ENCODE peak calls at places on chromosomes 16 and 17, in seven cellular contexts. P is colonic mucosa, C is heart left ventricle, H is coronary artery, S is fibroblast of lung, E is lung, W is cardiac fibroblast. Y is an unnamed sample.

GRCh38 chr17:16507918-16508533 is 16.0 kb upstream of the LRRC75A start:
- DNase-seq in S (no peak), P (peak), W (no peak), H (no peak), E (no peak), C (no peak), Y (no peak)

GRCh38 chr17:41624208-41625101 is at the start of gene KRT17:
- DNase-seq in H (no peak), P (no peak), S (peak), W (no peak), C (no peak), E (no peak), Y (peak)

GRCh38 chr16:13542284-13542683 is 377.7 kb upstream of the ERCC4 start:
- DNase-seq in E (no peak), C (no peak), P (no peak), W (no peak), H (no peak), S (no peak), Y (no peak)

GRCh38 chr17:55238931-55239297 is 25.8 kb upstream of the HLF start:
- DNase-seq in H (no peak), C (no peak), S (no peak), E (no peak), P (peak), W (no peak), Y (no peak)

GRCh38 chr17:31907342-31907975 is 6.0 kb upstream of the UTP6 start:
- DNase-seq in C (peak), W (peak), P (peak), H (no peak), E (no peak), S (peak), Y (no peak)

GRCh38 chr17:60102632-60103047 is 23.9 kb upstream of the HEATR6 start:
- DNase-seq in C (peak), E (peak), P (peak), W (peak), S (peak), H (peak), Y (no peak)

GRCh38 chr17:68314916-68315535 is 23.7 kb downstream of the ARSG start:
- DNase-seq in H (no peak), S (no peak), C (no peak), P (peak), W (peak), E (peak), Y (peak)

GRCh38 chr17:78458739-78459335 is 80.4 kb downstream of the PGS1 start:
- DNase-seq in S (no peak), P (no peak), H (no peak), E (no peak), W (no peak), C (no peak), Y (no peak)

GRCh38 chr16:72875291-72876036 is 172.5 kb downstream of the ZFHX3 start:
- DNase-seq in P (no peak), E (no peak), C (no peak), S (no peak), H (no peak), W (peak), Y (peak)

GRCh38 chr16:83481589-83481988 is 326.2 kb upstream of the HSBP1 start:
- DNase-seq in W (no peak), C (no peak), E (no peak), H (no peak), P (no peak), S (no peak), Y (no peak)

GRCh38 chr17:80955673-80956306 is 35.9 kb upstream of the CHMP6 start:
- DNase-seq in C (no peak), E (no peak), S (no peak), P (no peak), W (no peak), H (no peak), Y (no peak)

GRCh38 chr17:41429667-41430066 is 5.3 kb upstream of the KRT37 start:
- DNase-seq in H (no peak), P (no peak), S (no peak), C (no peak), W (no peak), E (no peak), Y (no peak)

GRCh38 chr17:55265434-55266021 is 768 bp downstream of the HLF start:
- DNase-seq in W (no peak), S (no peak), E (no peak), P (no peak), H (peak), C (peak), Y (no peak)

GRCh38 chr17:78915872-78916632 is 9.1 kb downstream of the TIMP2 start:
- DNase-seq in S (peak), C (peak), H (no peak), E (peak), W (peak), P (peak), Y (peak)

GRCh38 chr16:10987361-10988163 is 43.2 kb downstream of the CLEC16A start:
- DNase-seq in W (no peak), S (peak), E (no peak), H (no peak), P (no peak), C (no peak), Y (no peak)

GRCh38 chr16:10988879-10989278 is 44.5 kb downstream of the CLEC16A start:
- DNase-seq in C (no peak), W (no peak), P (no peak), H (no peak), S (no peak), E (no peak), Y (no peak)

GRCh38 chr16:10989494-10989893 is 45.1 kb downstream of the CLEC16A start:
- DNase-seq in E (no peak), S (no peak), H (no peak), P (no peak), C (no peak), W (no peak), Y (no peak)

GRCh38 chr16:10990378-10990777 is 46.0 kb downstream of the CLEC16A start:
- DNase-seq in E (no peak), P (no peak), H (no peak), C (no peak), W (no peak), S (no peak), Y (peak)

DNA sequence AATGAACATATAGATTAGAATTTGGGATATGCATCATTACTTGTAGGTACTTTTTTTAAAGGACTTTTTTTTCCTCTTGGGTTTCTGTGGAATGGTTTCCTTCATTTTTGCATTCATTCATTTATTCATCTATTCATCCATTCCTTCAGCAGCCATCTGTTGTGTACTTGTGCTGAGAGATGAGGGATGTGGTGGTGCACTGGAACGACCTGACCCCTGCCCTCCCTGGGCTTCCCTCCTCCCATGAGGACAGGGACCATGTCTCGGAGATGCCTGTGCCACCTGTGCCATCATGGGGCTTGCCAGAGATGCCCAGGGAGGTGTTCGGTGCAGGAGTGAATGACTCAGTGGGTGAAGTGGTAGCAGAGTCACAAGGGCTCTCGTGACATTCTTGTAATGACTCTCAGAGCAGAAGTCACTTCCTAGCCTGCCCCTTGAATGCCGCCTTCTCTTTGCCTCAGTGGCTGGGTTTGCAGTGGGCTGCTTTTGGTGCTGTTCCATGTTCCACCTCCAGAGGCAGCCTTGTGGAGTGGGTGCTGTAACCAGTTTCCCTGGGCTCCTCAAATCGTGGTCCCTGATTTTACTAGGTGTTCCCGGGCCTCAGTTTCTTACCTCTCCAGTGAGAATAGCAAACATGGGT is 43.9 kb downstream of the CLEC16A start:
- DNase-seq in C (no peak), P (no peak), H (no peak), W (no peak), E (peak), S (no peak), Y (peak)
- TF ChIP-seq CTCF in C (no peak), P (peak), H (no peak), W (peak), E (no peak), S (peak), Y (peak)

DNA sequence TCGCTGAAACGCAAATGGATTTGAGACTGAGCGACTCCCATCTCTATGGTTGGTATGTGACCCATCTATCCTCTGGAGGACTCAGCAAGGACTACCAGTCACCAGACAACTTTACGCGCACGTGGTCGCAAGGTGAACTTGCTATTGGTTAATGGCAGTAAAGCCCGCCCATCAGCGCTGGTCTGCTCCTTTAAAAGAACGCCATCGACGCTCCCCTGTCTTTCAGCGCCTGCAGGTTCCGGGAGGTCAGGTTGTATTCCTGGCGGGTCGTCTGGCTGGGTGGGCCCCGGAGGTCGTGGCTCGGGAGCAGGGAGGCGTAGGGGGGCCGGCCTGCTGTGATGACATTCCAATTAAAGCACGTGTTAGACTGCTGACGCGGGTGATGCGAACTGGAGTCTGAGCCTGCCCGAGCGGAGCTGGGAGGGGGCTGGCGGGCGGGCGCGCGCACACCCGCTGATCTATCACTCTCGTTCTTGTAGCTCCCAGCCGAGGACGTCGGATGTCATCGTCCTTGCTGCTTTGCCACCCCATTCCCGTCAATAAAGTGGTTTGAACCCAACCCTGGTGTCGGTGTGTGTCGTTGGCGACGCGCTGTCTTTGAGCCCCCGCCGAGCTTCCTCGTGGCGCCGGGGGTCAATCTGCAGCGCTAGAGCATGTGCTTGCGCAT is 15.9 kb upstream of the ERN1 start:
- DNase-seq in S (peak), E (peak), C (peak), H (peak), W (peak), P (peak), Y (peak)
- TF ChIP-seq CTCF in S (no peak), E (no peak), C (no peak), H (no peak), W (no peak), P (no peak), Y (no peak)

GRCh38 chr17:74262601-74263000 is 11.4 kb upstream of the DNAI2 start:
- DNase-seq in P (no peak), H (no peak), E (no peak), S (no peak), C (no peak), W (no peak), Y (no peak)

GRCh38 chr17:74257311-74257710 is 16.7 kb upstream of the DNAI2 start:
- DNase-seq in C (no peak), P (no peak), W (no peak), E (no peak), S (no peak), H (no peak), Y (no peak)

GRCh38 chr17:74260525-74260850 is 13.5 kb upstream of the DNAI2 start:
- DNase-seq in P (no peak), C (no peak), W (no peak), E (no peak), S (no peak), H (no peak), Y (no peak)

DNA sequence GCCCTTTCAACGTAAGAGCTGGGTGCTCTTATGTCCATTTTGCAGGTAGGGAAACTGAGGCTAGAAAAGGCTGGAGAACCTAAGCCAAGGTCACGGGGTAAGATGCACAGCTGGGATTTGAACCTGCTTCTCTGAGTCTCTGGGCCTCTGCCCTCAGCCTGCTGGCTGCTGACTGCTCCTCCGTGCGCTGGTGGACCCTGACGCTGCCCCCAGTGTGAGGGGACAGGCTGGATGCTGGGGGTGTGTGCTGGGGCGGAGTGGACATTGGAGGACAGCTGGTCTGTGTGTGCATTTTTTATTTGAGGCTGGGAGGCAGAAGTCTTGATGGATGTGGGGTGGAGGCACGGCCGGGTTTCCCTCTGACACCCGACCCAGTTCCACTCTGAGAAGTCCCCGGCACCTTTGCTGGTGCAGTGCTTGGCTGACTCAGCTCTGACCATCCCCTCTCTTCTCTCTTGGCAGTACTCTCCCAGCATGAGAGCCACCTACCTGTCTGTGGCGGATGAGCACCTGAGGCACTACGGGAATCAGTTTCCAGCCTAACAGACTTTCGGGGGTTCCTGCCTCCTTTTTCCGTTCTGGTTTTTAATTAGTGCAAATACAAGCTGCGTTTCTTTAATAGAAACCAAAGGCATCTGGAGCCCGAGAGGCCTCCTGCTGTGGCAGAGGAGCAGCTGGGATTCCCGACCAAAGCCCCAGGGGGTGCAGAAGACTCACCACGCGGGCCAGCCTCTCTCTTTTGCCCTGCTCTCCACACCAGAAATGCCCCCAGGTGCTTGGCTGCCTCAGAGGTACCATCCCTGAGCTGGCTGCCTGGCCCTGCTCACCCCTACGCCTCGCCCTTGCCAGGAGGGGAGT is 14.1 kb upstream of the DNAI2 start:
- DNase-seq in H (no peak), S (no peak), P (no peak), E (no peak), W (no peak), C (no peak), Y (no peak)
- TF ChIP-seq CTCF in H (no peak), S (no peak), P (no peak), E (no peak), W (no peak), C (no peak), Y (no peak)

GRCh38 chr17:44312396-44313104 is 4.1 kb downstream of the RUNDC3A start:
- DNase-seq in C (no peak), H (no peak), W (no peak), E (no peak), P (no peak), S (no peak), Y (no peak)
- TF ChIP-seq CTCF in C (no peak), H (no peak), W (no peak), E (no peak), P (no peak), S (no peak), Y (no peak)

DNA sequence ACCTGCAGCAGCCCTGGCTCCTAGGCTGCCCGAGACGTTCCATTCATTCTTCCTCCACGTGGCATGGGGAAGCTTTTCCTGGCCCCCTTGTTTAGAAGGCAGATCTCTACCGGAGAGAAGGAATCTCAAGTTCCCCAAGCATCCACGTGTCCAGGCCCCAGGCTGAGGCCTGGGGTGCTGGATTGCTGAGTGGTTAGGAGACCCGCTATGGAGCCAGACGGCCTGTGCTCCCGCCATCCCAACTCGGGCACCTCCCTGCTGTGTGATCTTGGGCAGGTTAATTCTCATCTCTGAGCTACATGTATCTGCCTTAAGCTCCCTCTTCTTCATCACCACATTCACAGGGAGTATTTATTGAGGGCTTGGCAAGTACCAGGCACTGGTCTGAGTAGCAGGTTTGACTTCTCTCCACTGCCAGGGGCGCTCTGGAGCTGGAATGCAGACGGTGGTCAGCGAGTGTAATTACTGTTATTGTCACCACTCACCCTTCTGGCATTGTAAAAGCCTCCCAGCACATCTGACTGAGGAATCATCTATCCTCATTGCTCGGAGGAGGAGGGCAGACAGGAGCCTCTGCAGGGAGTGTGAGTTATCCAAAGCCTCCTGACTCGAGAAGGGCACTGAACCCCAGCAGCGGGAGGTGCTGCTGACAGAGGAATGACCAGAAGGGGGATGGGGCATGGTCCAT is 1.1 kb upstream of the ADGRG1 start:
- DNase-seq in C (peak), E (no peak), W (peak), P (no peak), S (peak), H (no peak), Y (peak)
- TF ChIP-seq CTCF in C (no peak), E (no peak), W (peak), P (no peak), S (peak), H (no peak), Y (no peak)

DNA sequence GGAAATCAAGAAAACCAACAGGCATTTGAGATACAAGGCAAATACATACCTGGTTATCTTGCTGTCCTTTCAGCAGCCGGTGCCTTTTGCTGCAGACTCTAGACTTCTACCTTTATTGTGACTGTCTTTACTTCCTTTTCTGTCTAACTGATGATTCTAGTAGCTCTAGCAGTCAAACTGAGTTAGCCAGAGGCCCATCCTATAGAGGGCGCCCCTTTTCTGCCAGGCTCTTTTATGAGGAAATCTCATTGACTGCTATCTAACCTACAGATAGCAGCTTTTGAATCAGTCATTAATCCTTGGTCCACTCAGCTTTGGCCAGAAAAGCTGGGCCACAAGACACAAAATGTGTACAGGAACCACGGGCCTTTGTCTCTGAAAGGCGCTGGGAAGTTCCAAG is 87.5 kb upstream of the WSB1 start:
- DNase-seq in C (no peak), W (peak), H (no peak), E (no peak), S (no peak), P (peak), Y (peak)
- TF ChIP-seq CTCF in C (no peak), W (peak), H (no peak), E (no peak), S (peak), P (no peak), Y (no peak)

GRCh38 chr16:24988137-24988535 is 27.0 kb downstream of the ARHGAP17 start:
- DNase-seq in H (no peak), E (no peak), S (peak), P (no peak), C (no peak), W (peak), Y (no peak)

GRCh38 chr16:24986512-24987303 is 28.5 kb downstream of the ARHGAP17 start:
- DNase-seq in E (no peak), W (peak), P (no peak), C (peak), S (peak), H (peak), Y (no peak)

GRCh38 chr16:24984101-24984500 is 31.1 kb downstream of the ARHGAP17 start:
- DNase-seq in H (no peak), W (no peak), S (no peak), E (no peak), C (no peak), P (no peak), Y (no peak)

GRCh38 chr16:24983521-24983920 is 31.6 kb downstream of the ARHGAP17 start:
- DNase-seq in S (no peak), W (no peak), E (no peak), C (no peak), H (no peak), P (no peak), Y (no peak)

DNA sequence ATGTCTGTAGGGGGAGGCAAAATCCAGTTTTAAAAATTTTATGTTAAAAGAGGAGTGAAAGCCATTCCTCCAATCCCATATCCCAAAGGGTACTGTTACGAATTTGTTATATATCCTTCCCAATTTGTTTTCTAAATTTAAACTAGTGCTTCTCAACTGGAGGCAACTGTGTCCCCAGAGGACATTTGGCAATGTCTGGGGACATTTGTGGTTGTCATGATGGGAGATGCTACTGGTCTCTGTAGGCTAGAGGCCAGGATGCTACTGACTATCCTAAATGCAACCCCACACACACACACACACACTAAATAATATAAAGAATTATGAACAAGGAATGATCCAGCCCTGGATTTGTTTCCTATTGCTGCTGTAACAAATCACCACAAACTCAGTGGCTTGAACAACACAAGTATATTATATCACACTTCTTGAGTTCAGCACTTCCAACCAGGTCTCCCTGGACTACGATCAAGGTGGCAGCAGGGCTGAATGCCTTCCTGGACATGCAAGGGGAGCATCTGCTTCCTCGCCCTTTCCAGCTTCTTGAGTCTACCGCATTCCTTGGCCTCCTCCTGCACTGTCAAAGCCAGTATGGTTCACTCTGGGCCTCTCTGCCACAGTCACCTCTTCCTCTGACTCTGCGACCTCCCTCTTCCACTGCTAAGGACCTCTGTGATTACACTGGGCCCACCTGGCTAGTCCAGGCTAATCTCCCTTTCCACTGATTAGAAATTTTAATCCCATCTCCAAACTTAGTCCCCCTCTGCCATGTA is 30.1 kb downstream of the ARHGAP17 start:
- DNase-seq in E (no peak), H (peak), P (no peak), S (no peak), W (no peak), C (no peak), Y (no peak)
- TF ChIP-seq CTCF in E (no peak), H (no peak), P (no peak), S (no peak), W (no peak), C (no peak), Y (no peak)

Y was measured in Calu3.